ENCODE peak calls at places on chromosomes 13 and 19, in eight cellular contexts. O, Q, Z, S, J, Y, B and V are unnamed samples. For H3K36me3 and H4K20me1, the result is how much of the 10 kb centered on the place peaks cover.

GRCh38 chr13:24923305-24923640 is 159.3 kb downstream of the RNF17 start:
- DNase-seq in J (no peak), Y (peak), S (peak), O (no peak), B (no peak), Q (peak), Z (no peak), V (peak)

GRCh38 chr19:40524133-40524549 is 52.5 kb upstream of the SHKBP1 start:
- DNase-seq in O (no peak), S (no peak), J (no peak), Z (no peak), B (no peak), Y (peak), Q (no peak), V (no peak)

GRCh38 chr13:44116562-44117315 is 237.0 kb downstream of the LACC1 start:
- DNase-seq in Q (peak), B (no peak), S (no peak), Y (no peak), O (peak), Z (no peak), J (no peak), V (no peak)

GRCh38 chr13:73168226-73168992 is 109.6 kb downstream of the KLF5 start:
- DNase-seq in B (no peak), Y (peak), J (peak), O (no peak), S (peak), Q (no peak), Z (no peak), V (no peak)

GRCh38 chr13:94454906-94455305 is 24.6 kb downstream of the DCT start:
- DNase-seq in S (peak), Y (no peak), O (no peak), J (no peak), Z (no peak), B (no peak), Q (no peak), V (no peak)

GRCh38 chr19:3302755-3303154 is 63.6 kb upstream of the NFIC start:
- DNase-seq in B (no peak), Q (peak), J (no peak), O (no peak), Y (no peak), Z (no peak), S (no peak), V (no peak)

GRCh38 chr13:67437246-67437645 is 207.1 kb upstream of the PCDH9 start:
- DNase-seq in Q (no peak), J (no peak), Z (no peak), O (no peak), B (no peak), Y (no peak), S (no peak), V (no peak)

GRCh38 chr19:38616265-38616664 is 1.5 kb downstream of the MAP4K1 start:
- DNase-seq in S (no peak), B (no peak), O (no peak), J (no peak), Q (no peak), Y (no peak), Z (no peak), V (no peak)

GRCh38 chr13:76991432-76991795 is 467 bp upstream of the CLN5 start:
- DNase-seq in O (no peak), J (no peak), S (peak), Z (no peak), B (peak), Q (no peak), Y (peak), V (peak)

GRCh38 chr13:37646531-37646930 is 48.0 kb upstream of the POSTN start:
- DNase-seq in B (no peak), Y (no peak), J (no peak), Z (no peak), Q (no peak), O (no peak), S (no peak), V (no peak)

GRCh38 chr13:73092831-73093230 is 34.0 kb downstream of the KLF5 start:
- DNase-seq in B (no peak), S (no peak), J (no peak), Q (peak), Y (no peak), O (no peak), Z (no peak), V (no peak)

GRCh38 chr19:51687791-51688664 is 5.1 kb upstream of the SPACA6 start:
- DNase-seq in Q (no peak), Z (peak), Y (peak), S (peak), O (peak), J (no peak), B (peak), V (peak)

GRCh38 chr19:40603071-40603718 is 2.0 kb downstream of the LTBP4 start:
- DNase-seq in B (peak), J (no peak), Y (peak), S (peak), Z (no peak), Q (no peak), O (no peak), V (peak)

GRCh38 chr19:50189326-50189725 is 14.1 kb upstream of the MYH14 start:
- DNase-seq in J (no peak), S (no peak), Y (no peak), Q (no peak), O (no peak), B (no peak), Z (no peak), V (no peak)

GRCh38 chr19:31326329-31327028 is 22.8 kb downstream of the TSHZ3 start:
- DNase-seq in O (no peak), Q (no peak), Y (no peak), S (no peak), Z (no peak), J (no peak), B (no peak), V (no peak)

GRCh38 chr13:35787937-35788336 is 311.4 kb upstream of the MAB21L1 start:
- DNase-seq in B (peak), Y (no peak), S (no peak), J (no peak), O (no peak), Q (no peak), Z (no peak), V (no peak)

DNA sequence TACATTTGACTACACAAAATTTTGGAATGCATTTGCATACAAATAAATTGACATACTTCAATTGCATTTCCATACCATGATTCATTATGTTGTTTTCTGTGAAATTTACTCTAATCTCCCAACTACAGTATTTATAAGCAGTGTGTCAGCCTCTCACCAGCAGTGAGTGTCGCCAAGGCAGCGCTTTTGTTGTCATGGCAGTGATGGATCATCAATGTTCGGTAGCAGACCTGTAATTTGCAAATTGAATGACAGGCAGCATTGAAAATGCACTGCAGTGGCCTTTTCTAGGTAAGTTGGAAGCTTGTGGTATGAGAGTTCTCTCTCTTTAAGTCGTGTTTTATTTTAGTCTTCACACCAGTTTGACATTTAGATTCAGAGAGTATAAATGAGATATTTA is 534.1 kb downstream of the PCDH17 start:
- DNase-seq in O (no peak), Q (no peak), S (no peak), Z (no peak), J (no peak), Y (no peak), B (no peak), V (no peak)
- H3K36me3 ChIP-seq in O (under half), Q (under half), S (under half), Z (under half), J (under half), Y (under half), B (under half), V (under half)

DNA sequence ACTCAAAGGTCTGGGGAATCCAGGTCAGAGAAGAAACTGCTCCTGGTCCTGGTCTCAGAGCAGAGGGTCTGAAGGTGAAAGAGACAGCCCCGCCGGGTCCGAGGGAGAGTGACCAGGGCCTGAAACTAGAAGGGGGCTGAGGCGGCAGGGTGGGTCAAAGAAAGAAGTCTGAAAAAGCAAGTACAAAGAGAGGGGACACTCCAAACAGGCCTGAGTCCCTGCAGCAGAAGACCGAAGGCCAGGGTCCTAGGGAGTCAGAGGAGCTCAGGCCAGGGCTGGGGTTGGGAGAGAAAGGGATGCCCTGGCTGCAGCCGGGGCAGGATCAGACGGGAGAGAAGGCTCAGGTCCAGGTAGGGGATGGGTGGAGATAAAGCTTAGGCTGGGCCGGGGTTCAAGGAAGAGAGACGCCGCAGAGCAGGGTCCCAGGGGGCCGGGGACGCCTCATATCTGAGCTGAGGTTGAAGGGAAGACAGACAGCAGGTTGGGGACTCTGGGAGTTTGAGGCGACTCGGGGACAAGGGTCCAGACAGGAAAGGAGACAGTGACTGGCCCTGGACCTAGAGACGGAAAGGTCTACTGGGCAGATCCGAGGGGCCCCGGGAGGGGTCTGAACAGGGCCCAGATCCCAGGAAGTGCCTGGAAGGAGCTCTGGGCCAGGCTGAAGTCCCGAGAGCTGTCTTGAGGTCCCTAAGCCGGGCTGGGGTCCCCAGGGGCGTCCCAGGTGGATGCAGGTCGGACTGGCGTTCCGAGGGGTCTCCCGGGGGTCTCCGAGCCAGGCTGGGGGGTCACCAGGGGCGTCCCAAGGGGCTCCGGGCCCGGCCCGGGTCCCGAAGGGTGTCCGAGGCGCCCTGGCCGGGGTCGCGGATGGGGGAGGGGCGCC is 795 bp downstream of the MLLT1 start:
- DNase-seq in Q (peak), S (no peak), Y (peak), J (no peak), Z (no peak), O (peak), B (no peak), V (peak)
- H4K20me1 ChIP-seq in Q (half or more), S (under half), Y (under half), J (under half), Z (under half), O (under half), B (half or more), V (under half)

DNA sequence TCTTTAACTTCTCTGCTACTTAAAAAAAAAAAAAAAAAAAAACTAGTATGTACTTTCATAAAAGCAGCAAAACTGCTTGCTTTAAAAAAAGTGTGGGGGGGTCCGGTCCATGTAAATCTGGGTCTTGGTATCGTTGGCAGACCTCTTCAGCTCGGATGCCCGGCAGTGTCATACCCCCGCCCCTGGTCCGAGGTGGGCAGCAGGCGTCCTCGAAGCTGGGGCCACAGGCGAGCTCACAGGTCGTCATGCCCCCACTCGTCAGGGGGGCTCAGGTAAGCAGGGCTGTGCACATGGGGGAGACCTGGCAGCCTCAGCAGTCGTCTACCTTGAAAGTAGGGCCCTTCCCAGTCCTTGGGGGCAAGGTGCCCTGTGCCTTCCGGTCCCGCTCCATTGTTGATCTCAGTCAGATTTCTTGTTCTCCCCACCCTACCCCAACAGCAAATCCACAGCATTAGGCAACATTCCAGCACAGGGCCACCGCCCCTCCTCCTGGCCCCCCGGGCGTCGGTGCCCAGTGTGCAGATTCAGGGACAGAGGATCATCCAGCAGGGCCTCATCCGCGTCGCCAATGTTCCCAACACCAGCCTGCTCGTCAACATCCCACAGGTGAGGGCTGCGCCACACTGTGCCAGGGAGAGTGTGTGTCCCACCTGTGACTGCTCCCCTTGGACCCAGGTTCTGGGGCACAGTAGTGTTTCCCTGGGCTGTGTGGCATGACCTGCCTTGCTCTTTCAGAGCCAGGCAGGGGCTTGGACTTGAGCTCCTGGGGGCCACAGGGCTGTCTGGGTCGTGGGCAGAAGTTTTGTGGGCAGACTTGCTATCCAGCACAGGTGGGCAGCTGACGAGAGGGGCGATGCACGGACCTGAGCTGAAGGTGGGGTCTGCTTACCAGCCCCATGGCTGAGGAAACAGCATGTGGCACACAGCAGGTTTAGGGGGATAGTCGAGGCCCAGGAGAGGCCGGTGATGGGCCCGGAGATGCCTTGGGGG is 19.4 kb downstream of the TSSK6 start:
- DNase-seq in B (no peak), S (no peak), Y (no peak), Q (no peak), Z (no peak), O (no peak), J (no peak), V (no peak)
- H3K36me3 ChIP-seq in B (under half), S (under half), Y (under half), Q (half or more), Z (under half), O (under half), J (half or more), V (under half)

DNA sequence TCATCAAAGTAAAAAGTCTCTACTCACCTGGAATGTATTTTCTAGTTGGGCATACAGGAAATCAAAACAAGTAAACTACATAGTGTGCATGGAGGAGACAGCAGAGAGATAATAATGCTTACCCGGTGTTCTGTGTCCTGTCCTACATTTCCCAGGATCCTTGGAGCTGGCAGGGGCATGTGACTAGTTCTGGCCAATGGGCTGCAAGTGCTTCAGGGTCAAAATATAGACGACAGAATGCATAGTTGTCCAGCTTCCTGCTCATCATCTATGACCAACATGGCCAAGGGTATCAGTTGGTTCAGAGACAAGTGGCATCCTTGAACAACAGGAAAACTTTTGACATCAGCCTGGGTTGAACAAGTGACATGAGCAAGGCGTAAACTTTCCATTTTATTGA is 8.5 kb downstream of the ZNF317 start:
- DNase-seq in B (no peak), O (no peak), J (no peak), Z (no peak), Y (no peak), Q (no peak), S (no peak), V (no peak)
- H4K20me1 ChIP-seq in B (under half), O (under half), J (under half), Z (under half), Y (under half), Q (half or more), S (under half), V (under half)